ENCODE peak calls at places on chromosome 16, in seven cellular contexts. One of them, this sample, is unnamed.
A peak's percentile ranks its signal among the peaks of the same experiment; 100 is the strongest.

GRCh38 chr16:66524601-66525164 is 25.2 kb downstream of the TK2 start:
- DNase-seq in iris pigment epithelial cell: no peak
- DNase-seq in foreskin melanocyte: no peak
- DNase-seq in HL-60: peak; percentile 98
- DNase-seq in HEK293T: no peak
- DNase-seq in stimulated activated CD8-positive, alpha-beta memory T cell treated with anti-CD3 and anti-CD28 coated beads, Interleukin-2, amount 100 ng/mL, for 48 hours: no peak
- DNase-seq in IMR-90: no peak
- DNase-seq in this sample: peak; percentile 44

GRCh38 chr16:80027007-80027965 is 426.7 kb upstream of the MAF start:
- DNase-seq in HEK293T: peak; percentile 40
- DNase-seq in iris pigment epithelial cell: peak; percentile 97
- DNase-seq in foreskin melanocyte: peak; percentile 19
- DNase-seq in IMR-90: peak; percentile 72
- DNase-seq in stimulated activated CD8-positive, alpha-beta memory T cell treated with anti-CD3 and anti-CD28 coated beads, Interleukin-2, amount 100 ng/mL, for 48 hours: peak; percentile 36
- DNase-seq in HL-60: no peak
- DNase-seq in this sample: peak; percentile 5

GRCh38 chr16:1113489-1113888 is 17.4 kb upstream of the C1QTNF8 start:
- DNase-seq in foreskin melanocyte: no peak
- DNase-seq in iris pigment epithelial cell: no peak
- DNase-seq in HL-60: no peak
- DNase-seq in stimulated activated CD8-positive, alpha-beta memory T cell treated with anti-CD3 and anti-CD28 coated beads, Interleukin-2, amount 100 ng/mL, for 48 hours: no peak
- DNase-seq in HEK293T: no peak
- DNase-seq in IMR-90: no peak
- DNase-seq in this sample: no peak

GRCh38 chr16:84239186-84239790 is 524 bp downstream of the KCNG4 start:
- DNase-seq in iris pigment epithelial cell: no peak
- DNase-seq in IMR-90: peak; percentile 4
- DNase-seq in HEK293T: no peak
- DNase-seq in HL-60: peak; percentile 63
- DNase-seq in foreskin melanocyte: no peak
- DNase-seq in stimulated activated CD8-positive, alpha-beta memory T cell treated with anti-CD3 and anti-CD28 coated beads, Interleukin-2, amount 100 ng/mL, for 48 hours: no peak
- DNase-seq in this sample: no peak

GRCh38 chr16:48535831-48536599 is 74.0 kb downstream of the N4BP1 start:
- DNase-seq in iris pigment epithelial cell: peak; percentile 67
- DNase-seq in foreskin melanocyte: peak; percentile 81
- DNase-seq in HL-60: peak; percentile 75
- DNase-seq in IMR-90: peak; percentile 31
- DNase-seq in stimulated activated CD8-positive, alpha-beta memory T cell treated with anti-CD3 and anti-CD28 coated beads, Interleukin-2, amount 100 ng/mL, for 48 hours: no peak
- DNase-seq in HEK293T: no peak
- DNase-seq in this sample: peak; percentile 51

GRCh38 chr16:31301708-31302400 is 42.1 kb downstream of the ITGAM start:
- DNase-seq in foreskin melanocyte: peak; percentile 68
- DNase-seq in iris pigment epithelial cell: peak; percentile 40
- DNase-seq in HEK293T: no peak
- DNase-seq in IMR-90: no peak
- DNase-seq in stimulated activated CD8-positive, alpha-beta memory T cell treated with anti-CD3 and anti-CD28 coated beads, Interleukin-2, amount 100 ng/mL, for 48 hours: no peak
- DNase-seq in HL-60: peak; percentile 90
- DNase-seq in this sample: no peak

GRCh38 chr16:85377388-85378144 is 235.6 kb upstream of the GSE1 start:
- DNase-seq in HEK293T: no peak
- DNase-seq in IMR-90: no peak
- DNase-seq in stimulated activated CD8-positive, alpha-beta memory T cell treated with anti-CD3 and anti-CD28 coated beads, Interleukin-2, amount 100 ng/mL, for 48 hours: no peak
- DNase-seq in foreskin melanocyte: no peak
- DNase-seq in iris pigment epithelial cell: no peak
- DNase-seq in HL-60: no peak
- DNase-seq in this sample: no peak

GRCh38 chr16:85130707-85131028 is 18.4 kb upstream of the CIBAR2 start:
- DNase-seq in foreskin melanocyte: no peak
- DNase-seq in IMR-90: no peak
- DNase-seq in HEK293T: no peak
- DNase-seq in HL-60: no peak
- DNase-seq in iris pigment epithelial cell: no peak
- DNase-seq in stimulated activated CD8-positive, alpha-beta memory T cell treated with anti-CD3 and anti-CD28 coated beads, Interleukin-2, amount 100 ng/mL, for 48 hours: no peak
- DNase-seq in this sample: no peak

GRCh38 chr16:57137566-57138273 is 45.3 kb downstream of the CPNE2 start:
- DNase-seq in stimulated activated CD8-positive, alpha-beta memory T cell treated with anti-CD3 and anti-CD28 coated beads, Interleukin-2, amount 100 ng/mL, for 48 hours: no peak
- DNase-seq in HEK293T: no peak
- DNase-seq in foreskin melanocyte: no peak
- DNase-seq in IMR-90: no peak
- DNase-seq in iris pigment epithelial cell: no peak
- DNase-seq in HL-60: no peak
- DNase-seq in this sample: no peak

GRCh38 chr16:51155901-51156810 is 5.1 kb upstream of the SALL1 start:
- DNase-seq in HEK293T: no peak
- DNase-seq in iris pigment epithelial cell: peak; percentile 13
- DNase-seq in foreskin melanocyte: no peak
- DNase-seq in HL-60: no peak
- DNase-seq in IMR-90: peak; percentile 49
- DNase-seq in stimulated activated CD8-positive, alpha-beta memory T cell treated with anti-CD3 and anti-CD28 coated beads, Interleukin-2, amount 100 ng/mL, for 48 hours: no peak
- DNase-seq in this sample: no peak

GRCh38 chr16:48220891-48221290 is 23.2 kb upstream of the LONP2 start:
- DNase-seq in iris pigment epithelial cell: no peak
- DNase-seq in IMR-90: no peak
- DNase-seq in HEK293T: no peak
- DNase-seq in foreskin melanocyte: no peak
- DNase-seq in stimulated activated CD8-positive, alpha-beta memory T cell treated with anti-CD3 and anti-CD28 coated beads, Interleukin-2, amount 100 ng/mL, for 48 hours: no peak
- DNase-seq in HL-60: no peak
- DNase-seq in this sample: no peak

GRCh38 chr16:28191364-28191985 is 20.3 kb downstream of the XPO6 start:
- DNase-seq in HL-60: no peak
- DNase-seq in foreskin melanocyte: no peak
- DNase-seq in IMR-90: no peak
- DNase-seq in iris pigment epithelial cell: no peak
- DNase-seq in stimulated activated CD8-positive, alpha-beta memory T cell treated with anti-CD3 and anti-CD28 coated beads, Interleukin-2, amount 100 ng/mL, for 48 hours: no peak
- DNase-seq in HEK293T: no peak
- DNase-seq in this sample: no peak

GRCh38 chr16:68711421-68712139 is 25.5 kb upstream of the CDH1 start:
- DNase-seq in IMR-90: no peak
- DNase-seq in HL-60: peak; percentile 87
- DNase-seq in iris pigment epithelial cell: no peak
- DNase-seq in HEK293T: no peak
- DNase-seq in foreskin melanocyte: no peak
- DNase-seq in stimulated activated CD8-positive, alpha-beta memory T cell treated with anti-CD3 and anti-CD28 coated beads, Interleukin-2, amount 100 ng/mL, for 48 hours: no peak
- DNase-seq in this sample: no peak

GRCh38 chr16:1545044-1545736 is 11.7 kb downstream of the TMEM204 start:
- DNase-seq in foreskin melanocyte: no peak
- DNase-seq in HL-60: no peak
- DNase-seq in IMR-90: no peak
- DNase-seq in HEK293T: no peak
- DNase-seq in iris pigment epithelial cell: no peak
- DNase-seq in stimulated activated CD8-positive, alpha-beta memory T cell treated with anti-CD3 and anti-CD28 coated beads, Interleukin-2, amount 100 ng/mL, for 48 hours: no peak
- DNase-seq in this sample: no peak

GRCh38 chr16:81778861-81779539 is at the start of gene PLCG2:
- DNase-seq in foreskin melanocyte: no peak
- DNase-seq in iris pigment epithelial cell: peak; percentile 36
- DNase-seq in HL-60: peak; percentile 59
- DNase-seq in HEK293T: peak; percentile 84
- DNase-seq in stimulated activated CD8-positive, alpha-beta memory T cell treated with anti-CD3 and anti-CD28 coated beads, Interleukin-2, amount 100 ng/mL, for 48 hours: peak; percentile 72
- DNase-seq in IMR-90: no peak
- DNase-seq in this sample: peak; percentile 82

GRCh38 chr16:21599158-21599993 is at the start of gene METTL9:
- DNase-seq in stimulated activated CD8-positive, alpha-beta memory T cell treated with anti-CD3 and anti-CD28 coated beads, Interleukin-2, amount 100 ng/mL, for 48 hours: peak; percentile 92
- DNase-seq in IMR-90: peak; percentile 93
- DNase-seq in HEK293T: peak; percentile 90
- DNase-seq in foreskin melanocyte: peak; percentile 93
- DNase-seq in iris pigment epithelial cell: peak; percentile 97
- DNase-seq in HL-60: peak; percentile 91
- DNase-seq in this sample: peak; percentile 86

GRCh38 chr16:86669937-86670772 is 91.8 kb downstream of the FOXL1 start:
- DNase-seq in iris pigment epithelial cell: peak; percentile 30
- DNase-seq in IMR-90: peak; percentile 61
- DNase-seq in HEK293T: no peak
- DNase-seq in HL-60: no peak
- DNase-seq in stimulated activated CD8-positive, alpha-beta memory T cell treated with anti-CD3 and anti-CD28 coated beads, Interleukin-2, amount 100 ng/mL, for 48 hours: no peak
- DNase-seq in foreskin melanocyte: no peak
- DNase-seq in this sample: no peak

GRCh38 chr16:4869147-4869790 is 22.0 kb downstream of the UBN1 start:
- DNase-seq in IMR-90: no peak
- DNase-seq in iris pigment epithelial cell: no peak
- DNase-seq in HL-60: no peak
- DNase-seq in stimulated activated CD8-positive, alpha-beta memory T cell treated with anti-CD3 and anti-CD28 coated beads, Interleukin-2, amount 100 ng/mL, for 48 hours: no peak
- DNase-seq in foreskin melanocyte: no peak
- DNase-seq in HEK293T: no peak
- DNase-seq in this sample: no peak

GRCh38 chr16:81499576-81500380 is 55.2 kb downstream of the CMIP start:
- DNase-seq in stimulated activated CD8-positive, alpha-beta memory T cell treated with anti-CD3 and anti-CD28 coated beads, Interleukin-2, amount 100 ng/mL, for 48 hours: no peak
- DNase-seq in HEK293T: no peak
- DNase-seq in iris pigment epithelial cell: no peak
- DNase-seq in foreskin melanocyte: no peak
- DNase-seq in IMR-90: no peak
- DNase-seq in HL-60: no peak
- DNase-seq in this sample: no peak

GRCh38 chr16:56075732-56076131 is 115.6 kb upstream of the GNAO1 start:
- DNase-seq in foreskin melanocyte: no peak
- DNase-seq in IMR-90: no peak
- DNase-seq in iris pigment epithelial cell: no peak
- DNase-seq in HL-60: no peak
- DNase-seq in stimulated activated CD8-positive, alpha-beta memory T cell treated with anti-CD3 and anti-CD28 coated beads, Interleukin-2, amount 100 ng/mL, for 48 hours: no peak
- DNase-seq in HEK293T: no peak
- DNase-seq in this sample: no peak

GRCh38 chr16:1379863-1380174 is 28.1 kb downstream of the GNPTG start:
- DNase-seq in stimulated activated CD8-positive, alpha-beta memory T cell treated with anti-CD3 and anti-CD28 coated beads, Interleukin-2, amount 100 ng/mL, for 48 hours: no peak
- DNase-seq in HEK293T: no peak
- DNase-seq in HL-60: no peak
- DNase-seq in IMR-90: no peak
- DNase-seq in iris pigment epithelial cell: no peak
- DNase-seq in foreskin melanocyte: no peak
- DNase-seq in this sample: no peak

GRCh38 chr16:84284168-84284722 is 10.4 kb upstream of the WFDC1 start:
- DNase-seq in IMR-90: no peak
- DNase-seq in iris pigment epithelial cell: peak; percentile 8
- DNase-seq in stimulated activated CD8-positive, alpha-beta memory T cell treated with anti-CD3 and anti-CD28 coated beads, Interleukin-2, amount 100 ng/mL, for 48 hours: no peak
- DNase-seq in foreskin melanocyte: no peak
- DNase-seq in HL-60: no peak
- DNase-seq in HEK293T: no peak
- DNase-seq in this sample: no peak

GRCh38 chr16:50354629-50355456 is 13.9 kb downstream of the BRD7 start:
- DNase-seq in iris pigment epithelial cell: no peak
- DNase-seq in IMR-90: no peak
- DNase-seq in HL-60: no peak
- DNase-seq in stimulated activated CD8-positive, alpha-beta memory T cell treated with anti-CD3 and anti-CD28 coated beads, Interleukin-2, amount 100 ng/mL, for 48 hours: no peak
- DNase-seq in foreskin melanocyte: peak; percentile 12
- DNase-seq in HEK293T: no peak
- DNase-seq in this sample: no peak

GRCh38 chr16:71627631-71628236 is 1.8 kb downstream of the MARVELD3 start:
- DNase-seq in IMR-90: no peak
- DNase-seq in foreskin melanocyte: no peak
- DNase-seq in HEK293T: no peak
- DNase-seq in HL-60: no peak
- DNase-seq in stimulated activated CD8-positive, alpha-beta memory T cell treated with anti-CD3 and anti-CD28 coated beads, Interleukin-2, amount 100 ng/mL, for 48 hours: no peak
- DNase-seq in iris pigment epithelial cell: no peak
- DNase-seq in this sample: no peak

GRCh38 chr16:86343111-86343642 is 167.2 kb upstream of the FOXF1 start:
- DNase-seq in stimulated activated CD8-positive, alpha-beta memory T cell treated with anti-CD3 and anti-CD28 coated beads, Interleukin-2, amount 100 ng/mL, for 48 hours: no peak
- DNase-seq in foreskin melanocyte: no peak
- DNase-seq in iris pigment epithelial cell: peak; percentile 76
- DNase-seq in IMR-90: peak; percentile 89
- DNase-seq in HEK293T: no peak
- DNase-seq in HL-60: no peak
- DNase-seq in this sample: no peak

GRCh38 chr16:84500531-84500930 is 3.9 kb downstream of the MEAK7 start:
- DNase-seq in iris pigment epithelial cell: no peak
- DNase-seq in stimulated activated CD8-positive, alpha-beta memory T cell treated with anti-CD3 and anti-CD28 coated beads, Interleukin-2, amount 100 ng/mL, for 48 hours: no peak
- DNase-seq in IMR-90: no peak
- DNase-seq in foreskin melanocyte: no peak
- DNase-seq in HEK293T: no peak
- DNase-seq in HL-60: no peak
- DNase-seq in this sample: no peak

GRCh38 chr16:75322706-75323105 is 71.3 kb upstream of the BCAR1 start:
- DNase-seq in iris pigment epithelial cell: peak; percentile 63
- DNase-seq in stimulated activated CD8-positive, alpha-beta memory T cell treated with anti-CD3 and anti-CD28 coated beads, Interleukin-2, amount 100 ng/mL, for 48 hours: no peak
- DNase-seq in foreskin melanocyte: no peak
- DNase-seq in HL-60: no peak
- DNase-seq in IMR-90: peak; percentile 64
- DNase-seq in HEK293T: no peak
- DNase-seq in this sample: no peak

GRCh38 chr16:75062135-75062943 is 54.2 kb downstream of the LDHD start:
- DNase-seq in iris pigment epithelial cell: no peak
- DNase-seq in foreskin melanocyte: peak; percentile 35
- DNase-seq in HEK293T: no peak
- DNase-seq in HL-60: no peak
- DNase-seq in IMR-90: peak; percentile 69
- DNase-seq in stimulated activated CD8-positive, alpha-beta memory T cell treated with anti-CD3 and anti-CD28 coated beads, Interleukin-2, amount 100 ng/mL, for 48 hours: no peak
- DNase-seq in this sample: no peak

GRCh38 chr16:67883872-67884261 is 818 bp upstream of the NRN1L start:
- DNase-seq in IMR-90: peak; percentile 26
- DNase-seq in HEK293T: peak; percentile 74
- DNase-seq in foreskin melanocyte: no peak
- DNase-seq in iris pigment epithelial cell: peak; percentile 45
- DNase-seq in HL-60: peak; percentile 52
- DNase-seq in stimulated activated CD8-positive, alpha-beta memory T cell treated with anti-CD3 and anti-CD28 coated beads, Interleukin-2, amount 100 ng/mL, for 48 hours: peak; percentile 63
- DNase-seq in this sample: peak; percentile 90

GRCh38 chr16:86381491-86381890 is 128.8 kb upstream of the FOXF1 start:
- DNase-seq in HL-60: no peak
- DNase-seq in stimulated activated CD8-positive, alpha-beta memory T cell treated with anti-CD3 and anti-CD28 coated beads, Interleukin-2, amount 100 ng/mL, for 48 hours: no peak
- DNase-seq in IMR-90: no peak
- DNase-seq in foreskin melanocyte: no peak
- DNase-seq in iris pigment epithelial cell: peak; percentile 33
- DNase-seq in HEK293T: no peak
- DNase-seq in this sample: no peak

GRCh38 chr16:1941162-1941923 is 1.7 kb downstream of the MSRB1 start:
- DNase-seq in IMR-90: no peak
- DNase-seq in HEK293T: peak; percentile 79
- DNase-seq in HL-60: peak; percentile 68
- DNase-seq in iris pigment epithelial cell: peak; percentile 63
- DNase-seq in foreskin melanocyte: no peak
- DNase-seq in stimulated activated CD8-positive, alpha-beta memory T cell treated with anti-CD3 and anti-CD28 coated beads, Interleukin-2, amount 100 ng/mL, for 48 hours: no peak
- DNase-seq in this sample: no peak

GRCh38 chr16:67767953-67768352 is 38.4 kb downstream of the RANBP10 start:
- DNase-seq in stimulated activated CD8-positive, alpha-beta memory T cell treated with anti-CD3 and anti-CD28 coated beads, Interleukin-2, amount 100 ng/mL, for 48 hours: no peak
- DNase-seq in foreskin melanocyte: no peak
- DNase-seq in HEK293T: no peak
- DNase-seq in iris pigment epithelial cell: peak; percentile 90
- DNase-seq in HL-60: no peak
- DNase-seq in IMR-90: peak; percentile 88
- DNase-seq in this sample: no peak

GRCh38 chr16:84663433-84664101 is 15.3 kb downstream of the KLHL36 start:
- DNase-seq in iris pigment epithelial cell: no peak
- DNase-seq in IMR-90: no peak
- DNase-seq in stimulated activated CD8-positive, alpha-beta memory T cell treated with anti-CD3 and anti-CD28 coated beads, Interleukin-2, amount 100 ng/mL, for 48 hours: no peak
- DNase-seq in HL-60: no peak
- DNase-seq in foreskin melanocyte: no peak
- DNase-seq in HEK293T: no peak
- DNase-seq in this sample: no peak

GRCh38 chr16:30485818-30486436 is 13.4 kb downstream of the ITGAL start:
- DNase-seq in HEK293T: no peak
- DNase-seq in IMR-90: peak; percentile 41
- DNase-seq in HL-60: no peak
- DNase-seq in iris pigment epithelial cell: peak; percentile 34
- DNase-seq in stimulated activated CD8-positive, alpha-beta memory T cell treated with anti-CD3 and anti-CD28 coated beads, Interleukin-2, amount 100 ng/mL, for 48 hours: no peak
- DNase-seq in foreskin melanocyte: no peak
- DNase-seq in this sample: no peak

GRCh38 chr16:85537795-85538401 is 75.2 kb upstream of the GSE1 start:
- DNase-seq in HL-60: no peak
- DNase-seq in foreskin melanocyte: no peak
- DNase-seq in IMR-90: no peak
- DNase-seq in stimulated activated CD8-positive, alpha-beta memory T cell treated with anti-CD3 and anti-CD28 coated beads, Interleukin-2, amount 100 ng/mL, for 48 hours: no peak
- DNase-seq in iris pigment epithelial cell: no peak
- DNase-seq in HEK293T: no peak
- DNase-seq in this sample: no peak